ENCODE peak calls at places on chromosomes 6 and 20, in four cellular contexts. V is SW480, S is amniotic stem cell, N is Peyer's patch. R is an unnamed sample.

GRCh38 chr6:73180718-73181619 is 44.3 kb downstream of the KHDC1L start:
- DNase-seq in S (peak), N (peak), V (peak), R (peak)

GRCh38 chr20:31806564-31807355 is 12.4 kb upstream of the MYLK2 start:
- DNase-seq in V (no peak), S (no peak), N (no peak), R (peak)

GRCh38 chr6:68892432-68892831 is 257.4 kb downstream of the ADGRB3 start:
- DNase-seq in N (no peak), S (no peak), V (no peak), R (no peak)

GRCh38 chr6:75460636-75461035 is 33.0 kb downstream of the FILIP1 start:
- DNase-seq in V (no peak), S (no peak), N (no peak), R (no peak)

GRCh38 chr6:193773-194310 is 98.4 kb upstream of the DUSP22 start:
- DNase-seq in V (no peak), N (no peak), S (no peak), R (no peak)

GRCh38 chr6:159467473-159468041 is 225.5 kb downstream of the SOD2 start:
- DNase-seq in S (no peak), N (no peak), V (no peak), R (no peak)

GRCh38 chr6:132511159-132511835 is 1.6 kb downstream of the STX7 start:
- DNase-seq in N (peak), S (no peak), V (no peak), R (peak)

GRCh38 chr20:32183947-32184635 is 23.5 kb downstream of the PLAGL2 start:
- DNase-seq in V (no peak), S (no peak), N (no peak), R (no peak)

GRCh38 chr6:2103644-2104523 is 141.5 kb downstream of the GMDS start:
- DNase-seq in V (peak), N (no peak), S (peak), R (peak)

GRCh38 chr20:17227669-17228623 is 1.1 kb downstream of the PCSK2 start:
- DNase-seq in V (no peak), N (no peak), S (no peak), R (no peak)

GRCh38 chr6:22025468-22026159 is 271.2 kb downstream of the PRL start:
- DNase-seq in N (no peak), V (peak), S (no peak), R (peak)

GRCh38 chr20:62377064-62377461 is 9.8 kb upstream of the RPS21 start:
- DNase-seq in S (no peak), N (no peak), V (no peak), R (no peak)

GRCh38 chr6:52077180-52077884 is 10.1 kb downstream of the PKHD1 start:
- DNase-seq in V (no peak), S (no peak), N (no peak), R (no peak)

GRCh38 chr6:43076928-43077809 is 1.1 kb downstream of the PTK7 start:
- DNase-seq in S (no peak), N (no peak), V (no peak), R (no peak)

GRCh38 chr6:21390537-21391213 is 202.9 kb upstream of the SOX4 start:
- DNase-seq in S (no peak), N (no peak), V (no peak), R (no peak)

GRCh38 chr20:50572922-50573777 is 63.0 kb downstream of the PTPN1 start:
- DNase-seq in V (no peak), N (peak), S (no peak), R (peak)

GRCh38 chr6:132798820-132799538 is 542 bp upstream of the SLC18B1 start:
- DNase-seq in S (peak), N (peak), V (peak), R (peak)

GRCh38 chr6:37324131-37325033 is 29.4 kb upstream of the RNF8 start:
- DNase-seq in S (no peak), N (no peak), V (peak), R (no peak)

GRCh38 chr6:1596088-1596852 is 13.4 kb upstream of the FOXC1 start:
- DNase-seq in N (peak), S (no peak), V (peak), R (peak)

GRCh38 chr6:34709386-34709785 is 12.8 kb upstream of the ILRUN start:
- DNase-seq in S (no peak), N (no peak), V (no peak), R (peak)

GRCh38 chr6:160130729-160131484 is 9.3 kb downstream of the SLC22A1 start:
- DNase-seq in N (no peak), S (no peak), V (no peak), R (no peak)

GRCh38 chr20:21102252-21102609 is 3.9 kb downstream of the LINC00237 start:
- DNase-seq in V (peak), N (no peak), S (no peak), R (peak)

GRCh38 chr20:32966881-32967781 is 37.1 kb downstream of the SUN5 start:
- DNase-seq in V (no peak), N (peak), S (no peak), R (no peak)

GRCh38 chr6:88008821-88009220 is 38.8 kb upstream of the SPACA1 start:
- DNase-seq in V (peak), S (no peak), N (no peak), R (no peak)

GRCh38 chr20:57612916-57613315 is 7.3 kb downstream of the ZBP1 start:
- DNase-seq in V (no peak), S (no peak), N (no peak), R (no peak)

GRCh38 chr20:44691424-44692423 is 23.4 kb upstream of the CCN5 start:
- DNase-seq in S (no peak), V (peak), N (no peak), R (no peak)

GRCh38 chr6:150392452-150393220 is 23.8 kb downstream of the IYD start:
- DNase-seq in V (no peak), N (no peak), S (no peak), R (no peak)

GRCh38 chr20:63434599-63435378 is 37.7 kb downstream of the KCNQ2 start:
- DNase-seq in V (peak), S (no peak), N (peak), R (peak)

GRCh38 chr20:36399147-36399968 is 93.2 kb downstream of the DLGAP4 start:
- DNase-seq in S (no peak), V (peak), N (no peak), R (peak)

GRCh38 chr6:17928514-17929430 is 58.7 kb downstream of the KIF13A start:
- DNase-seq in V (no peak), N (no peak), S (peak), R (no peak)

GRCh38 chr6:34359438-34360158 is 32.9 kb downstream of the NUDT3 start:
- DNase-seq in S (peak), N (no peak), V (no peak), R (no peak)

GRCh38 chr20:20459726-20460125 is 91.8 kb downstream of the INSM1 start:
- DNase-seq in V (no peak), S (no peak), N (no peak), R (no peak)

GRCh38 chr6:13813621-13814175 is 659 bp downstream of the MCUR1 start:
- DNase-seq in V (peak), N (peak), S (peak), R (peak)

GRCh38 chr6:116040980-116041379 is 19.7 kb downstream of the FRK start:
- DNase-seq in S (no peak), N (no peak), V (no peak), R (no peak)

GRCh38 chr6:166595949-166596348 is 9.5 kb upstream of the RAMACL start:
- DNase-seq in S (no peak), V (no peak), N (no peak), R (no peak)

GRCh38 chr6:26053929-26054658 is 33.1 kb upstream of the HFE start:
- DNase-seq in S (no peak), N (no peak), V (no peak), R (peak)